ENCODE peak calls at places on chromosomes 6 and 20, in eight cellular contexts. Q is D721Med; A is GM06990; K is AG20443; B is erythroblast; Y is progenitor cell of endocrine pancreas; U is NCI-H1092 treated with DMSO at 0.1 percent for 48 hours; W is stimulated activated CD8-positive, alpha-beta memory T cell treated with anti-CD3 and anti-CD28 coated beads, Interleukin-7, amount 100 ng/mL, for 4 hours. S is an unnamed sample.

GRCh38 chr6:12709116-12709515 is 7.5 kb upstream of the PHACTR1 start:
- DNase-seq in Q (no peak), K (peak), B (no peak), U (no peak), Y (no peak), W (no peak), A (no peak), S (peak)

GRCh38 chr6:3868544-3868943 is 19.4 kb downstream of the FAM50B start:
- DNase-seq in W (no peak), K (peak), A (no peak), Y (no peak), U (no peak), B (no peak), Q (no peak), S (no peak)

GRCh38 chr20:1819311-1820136 is 75.7 kb upstream of the SIRPA start:
- DNase-seq in Q (no peak), A (no peak), K (no peak), W (no peak), Y (no peak), U (no peak), B (no peak), S (no peak)

GRCh38 chr20:48478806-48479550 is 348.8 kb downstream of the PREX1 start:
- DNase-seq in Y (no peak), A (no peak), W (no peak), K (no peak), Q (no peak), U (no peak), B (no peak), S (no peak)

GRCh38 chr6:40645043-40645442 is 57.9 kb upstream of the LRFN2 start:
- DNase-seq in W (no peak), K (no peak), U (no peak), Q (no peak), Y (no peak), B (no peak), A (no peak), S (no peak)

GRCh38 chr6:108080010-108080780 is 5.7 kb upstream of the OSTM1 start:
- DNase-seq in Y (no peak), U (no peak), Q (no peak), B (no peak), K (peak), A (no peak), W (no peak), S (peak)

GRCh38 chr20:57004416-57004815 is 262.0 kb downstream of the BMP7 start:
- DNase-seq in A (no peak), B (no peak), U (no peak), W (no peak), Y (no peak), K (no peak), Q (no peak), S (no peak)

GRCh38 chr20:11050350-11050749 is 376.6 kb upstream of the JAG1 start:
- DNase-seq in Y (no peak), B (no peak), U (no peak), Q (no peak), W (no peak), K (no peak), A (no peak), S (no peak)

GRCh38 chr6:96784650-96785049 is 52.6 kb downstream of the GPR63 start:
- DNase-seq in Y (no peak), K (no peak), A (no peak), W (no peak), U (no peak), Q (no peak), B (no peak), S (no peak)

GRCh38 chr6:160167547-160168391 is 46.2 kb downstream of the SLC22A1 start:
- DNase-seq in W (no peak), U (peak), Q (no peak), B (no peak), A (no peak), K (no peak), Y (no peak), S (no peak)

S was measured in H54.